ENCODE peak calls at places on chromosomes 7 and 10, in nine cellular contexts. R is AG09319; G is pancreas; C is bronchial epithelial cell; S is neural crest cell; D is activated CD4-positive, CD25-positive, alpha-beta regulatory T cell; W is NCI-H2081; M is memory B cell; V is Peyer's patch. J is an unnamed sample.

GRCh38 chr10:23918839-23919238 is 290.1 kb upstream of the KIAA1217 start:
- DNase-seq in G (no peak), W (no peak), C (peak), M (no peak), D (no peak), R (no peak), V (no peak), S (no peak), J (no peak)

GRCh38 chr7:36931892-36932291 is 207.6 kb upstream of the AOAH start:
- DNase-seq in S (no peak), V (no peak), C (no peak), D (no peak), G (no peak), W (no peak), R (no peak), M (no peak), J (no peak)

GRCh38 chr10:122140941-122141623 is 130.0 kb upstream of the BTBD16 start:
- DNase-seq in R (peak), M (no peak), S (no peak), W (no peak), G (no peak), D (no peak), V (no peak), C (peak), J (no peak)

GRCh38 chr7:5284304-5285281 is 1.9 kb downstream of the SLC29A4 start:
- DNase-seq in C (peak), S (peak), R (no peak), D (no peak), W (peak), V (no peak), M (no peak), G (peak), J (peak)

GRCh38 chr10:122639801-122640200 is 59.8 kb downstream of the C10orf120 start:
- DNase-seq in C (peak), V (peak), M (no peak), S (no peak), W (no peak), R (no peak), G (no peak), D (no peak), J (no peak)

GRCh38 chr10:132972986-132973902 is 30.9 kb upstream of the CFAP46 start:
- DNase-seq in S (no peak), V (peak), M (no peak), G (no peak), R (no peak), D (no peak), W (no peak), C (no peak), J (no peak)

GRCh38 chr7:47757946-47758371 is 176.0 kb upstream of the TNS3 start:
- DNase-seq in G (no peak), W (no peak), R (peak), M (no peak), V (no peak), S (no peak), D (no peak), C (peak), J (no peak)

GRCh38 chr7:98250789-98251188 is 1.2 kb downstream of the TECPR1 start:
- DNase-seq in V (no peak), S (no peak), M (peak), C (no peak), R (no peak), D (no peak), W (peak), G (no peak), J (no peak)

GRCh38 chr10:3963191-3963673 is 178.2 kb upstream of the KLF6 start:
- DNase-seq in D (no peak), M (no peak), W (no peak), G (no peak), V (peak), S (no peak), R (no peak), C (peak), J (no peak)

GRCh38 chr7:57300747-57301146 is 149.2 kb upstream of the ZNF716 start:
- DNase-seq in G (no peak), D (no peak), M (no peak), S (no peak), C (no peak), V (no peak), W (no peak), R (no peak), J (no peak)

GRCh38 chr7:17097668-17098297 is 200.7 kb upstream of the AHR start:
- DNase-seq in G (no peak), S (no peak), W (no peak), C (peak), V (no peak), D (no peak), R (no peak), M (no peak), J (no peak)

GRCh38 chr10:120327671-120328070 is 129.4 kb upstream of the PLPP4 start:
- DNase-seq in C (no peak), S (no peak), W (no peak), R (no peak), D (no peak), V (no peak), M (no peak), G (no peak), J (no peak)

GRCh38 chr10:71396084-71396713 is 521 bp upstream of the CDH23 start:
- DNase-seq in W (peak), C (no peak), D (no peak), V (peak), M (peak), R (no peak), S (peak), G (peak), J (peak)

GRCh38 chr10:12782537-12782936 is 219.0 kb downstream of the CCDC3 start:
- DNase-seq in C (peak), M (peak), W (no peak), D (peak), G (no peak), R (no peak), S (peak), V (no peak), J (peak)

GRCh38 chr10:75094465-75094864 is 17.0 kb upstream of the SAMD8 start:
- DNase-seq in W (no peak), S (no peak), R (no peak), D (no peak), C (no peak), M (no peak), G (no peak), V (no peak), J (no peak)

GRCh38 chr10:117226813-117227451 is 14.0 kb upstream of the SLC18A2 start:
- DNase-seq in G (no peak), S (no peak), V (no peak), D (no peak), W (peak), M (no peak), R (no peak), C (peak), J (no peak)

GRCh38 chr7:35536396-35536826 is 158.5 kb downstream of the HERPUD2 start:
- DNase-seq in M (no peak), V (no peak), S (no peak), W (no peak), C (no peak), G (no peak), R (no peak), D (no peak), J (no peak)

GRCh38 chr10:17175551-17175950 is 25.9 kb downstream of the TRDMT1 start:
- DNase-seq in G (no peak), M (no peak), R (no peak), S (no peak), D (no peak), C (peak), W (no peak), V (no peak), J (no peak)

GRCh38 chr10:1519391-1519790 is 217.9 kb downstream of the ADARB2 start:
- DNase-seq in D (no peak), V (no peak), R (no peak), C (no peak), G (no peak), M (no peak), S (no peak), W (no peak), J (no peak)

GRCh38 chr10:14200645-14201534 is 129.8 kb downstream of the FRMD4A start:
- DNase-seq in C (no peak), D (peak), M (no peak), W (no peak), V (no peak), R (no peak), G (no peak), S (peak), J (no peak)

GRCh38 chr10:17673517-17674051 is 29.6 kb downstream of the STAM start:
- DNase-seq in W (no peak), V (no peak), C (peak), G (no peak), D (no peak), R (peak), M (no peak), S (no peak), J (no peak)

GRCh38 chr7:110623436-110623835 is 467.5 kb upstream of the LRRN3 start:
- DNase-seq in R (no peak), S (no peak), V (no peak), M (no peak), G (no peak), C (peak), W (no peak), D (no peak), J (no peak)

GRCh38 chr7:151271699-151272355 is 23.3 kb upstream of the SMARCD3 start:
- DNase-seq in D (no peak), R (peak), S (no peak), M (no peak), C (peak), G (no peak), V (no peak), W (no peak), J (no peak)

GRCh38 chr10:15180736-15181135 is 12.2 kb upstream of the NMT2 start:
- DNase-seq in W (no peak), R (no peak), S (no peak), C (no peak), G (no peak), M (no peak), D (no peak), V (no peak), J (no peak)

GRCh38 chr7:93544686-93545085 is 29.8 kb downstream of the CALCR start:
- DNase-seq in R (no peak), S (no peak), C (no peak), D (no peak), G (no peak), M (no peak), V (no peak), W (no peak), J (no peak)

GRCh38 chr7:106022193-106022821 is 59.2 kb downstream of the CDHR3 start:
- DNase-seq in R (no peak), M (no peak), D (no peak), G (no peak), S (no peak), W (no peak), C (no peak), V (no peak), J (no peak)

GRCh38 chr10:92695679-92696605 is 6.2 kb downstream of the HHEX start:
- DNase-seq in G (peak), S (no peak), V (no peak), M (no peak), R (no peak), W (no peak), C (no peak), D (no peak), J (no peak)

GRCh38 chr10:93710333-93710909 is 8.0 kb upstream of the FRA10AC1 start:
- DNase-seq in G (no peak), D (no peak), V (no peak), S (no peak), W (no peak), M (no peak), R (no peak), C (no peak), J (no peak)

GRCh38 chr10:17833656-17834055 is 24.5 kb downstream of the MRC1 start:
- DNase-seq in W (no peak), R (no peak), V (no peak), S (no peak), M (no peak), C (peak), G (no peak), D (no peak), J (no peak)

GRCh38 chr10:28685717-28686116 is 8.4 kb downstream of the BAMBI start:
- DNase-seq in G (no peak), D (no peak), W (no peak), C (no peak), S (no peak), V (no peak), M (no peak), R (no peak), J (no peak)

GRCh38 chr10:78436223-78436575 is 402.5 kb downstream of the RPS24 start:
- DNase-seq in M (no peak), C (no peak), V (no peak), D (no peak), S (no peak), W (no peak), R (no peak), G (no peak), J (no peak)

GRCh38 chr7:114656471-114656870 is 241.9 kb downstream of the FOXP2 start:
- DNase-seq in M (no peak), W (peak), R (no peak), D (no peak), S (no peak), V (no peak), G (no peak), C (no peak), J (no peak)

GRCh38 chr7:542935-543789 is 23.5 kb upstream of the PDGFA start:
- DNase-seq in W (no peak), D (no peak), G (peak), S (no peak), V (no peak), M (no peak), C (peak), R (peak), J (no peak)

GRCh38 chr10:61465807-61466425 is 12.7 kb upstream of the TMEM26 start:
- DNase-seq in W (no peak), R (no peak), D (no peak), V (no peak), C (peak), G (no peak), S (no peak), M (no peak), J (no peak)

GRCh38 chr10:112950714-112951348 is 784 bp downstream of the TCF7L2 start:
- DNase-seq in W (no peak), V (peak), C (peak), M (peak), S (peak), D (no peak), R (no peak), G (peak), J (no peak)

GRCh38 chr10:26242752-26243151 is 26.2 kb downstream of the GAD2 start:
- DNase-seq in V (no peak), C (no peak), M (no peak), G (no peak), S (no peak), W (peak), D (no peak), R (no peak), J (no peak)